ENCODE peak calls at places on chromosome 19, in nine cellular contexts. P is K562, M is WTC11, C is SK-N-SH, J is GM12878, A is A549, U is H1, X is endothelial cell of umbilical vein, I is HCT116. T is an unnamed sample.

GRCh38 chr19:50204811-50205675 is 1.6 kb downstream of the MYH14 start:
- DNase-seq in P (peak; percentile 81), M (peak; percentile 96), C (peak; percentile 33), J (no peak), A (no peak), U (peak; percentile 93), X (no peak), I (peak; percentile 65), T (no peak)

GRCh38 chr19:17213334-17213733 is 1.8 kb upstream of the USE1 start:
- DNase-seq in P (no peak), M (no peak), C (no peak), J (no peak), A (no peak), U (no peak), X (no peak), I (no peak), T (no peak)

GRCh38 chr19:44598880-44599279 is 14.5 kb upstream of the IGSF23 start:
- DNase-seq in P (no peak), M (no peak), C (no peak), J (no peak), A (no peak), U (no peak), X (no peak), I (no peak), T (no peak)

GRCh38 chr19:2623743-2624142 is 78.8 kb downstream of the GNG7 start:
- DNase-seq in P (no peak), M (no peak), C (no peak), J (no peak), A (no peak), U (no peak), X (no peak), I (no peak), T (no peak)

GRCh38 chr19:10551698-10552301 is 8.1 kb downstream of the ATG4D start:
- DNase-seq in P (no peak), M (peak; percentile 41), C (no peak), J (no peak), A (peak; percentile 72), U (no peak), X (no peak), I (peak; percentile 33), T (peak; percentile 92)

GRCh38 chr19:5953034-5953589 is 24.8 kb downstream of the RANBP3 start:
- DNase-seq in P (no peak), M (no peak), C (no peak), J (no peak), A (no peak), U (no peak), X (peak; percentile 31), I (no peak), T (no peak)

GRCh38 chr19:2618611-2619010 is 83.9 kb downstream of the GNG7 start:
- DNase-seq in P (no peak), M (no peak), C (no peak), J (no peak), A (no peak), U (no peak), X (peak; percentile 29), I (peak; percentile 62), T (peak; percentile 86)

GRCh38 chr19:48145596-48146254 is 24.4 kb downstream of the LIG1 start:
- DNase-seq in P (no peak), M (no peak), C (no peak), J (no peak), A (no peak), U (no peak), X (peak; percentile 65), I (no peak), T (no peak)

GRCh38 chr19:19745496-19746285 is 12.8 kb upstream of the ZNF14 start:
- DNase-seq in P (no peak), M (no peak), C (peak; percentile 19), J (no peak), A (no peak), U (no peak), X (no peak), I (no peak), T (no peak)

GRCh38 chr19:1516395-1516753 is 3.6 kb upstream of the ADAMTSL5 start:
- DNase-seq in P (peak; percentile 47), M (no peak), C (no peak), J (no peak), A (peak; percentile 38), U (no peak), X (no peak), I (no peak), T (no peak)

GRCh38 chr19:50264483-50265186 is 61.2 kb downstream of the MYH14 start:
- DNase-seq in P (peak; percentile 72), M (no peak), C (no peak), J (no peak), A (peak; percentile 58), U (no peak), X (peak; percentile 5), I (no peak), T (no peak)

GRCh38 chr19:9865732-9866627 is 30.9 kb downstream of the PIN1 start:
- DNase-seq in P (no peak), M (no peak), C (no peak), J (no peak), A (no peak), U (no peak), X (no peak), I (no peak), T (no peak)

GRCh38 chr19:1611353-1611752 is 6.1 kb upstream of the UQCR11 start:
- DNase-seq in P (no peak), M (no peak), C (no peak), J (no peak), A (no peak), U (no peak), X (no peak), I (no peak), T (no peak)

GRCh38 chr19:2253106-2254051 is 2.8 kb downstream of the JSRP1 start:
- DNase-seq in P (no peak), M (peak; percentile 72), C (peak; percentile 58), J (no peak), A (no peak), U (peak; percentile 84), X (no peak), I (no peak), T (peak; percentile 76)

GRCh38 chr19:39502640-39503417 is 4.1 kb downstream of the DLL3 start:
- DNase-seq in P (peak; percentile 90), M (peak; percentile 80), C (peak; percentile 91), J (no peak), A (peak; percentile 94), U (peak; percentile 93), X (peak; percentile 67), I (peak; percentile 66), T (peak; percentile 73)

GRCh38 chr19:49858591-49858985 is 7.6 kb downstream of the PTOV1 start:
- DNase-seq in P (no peak), M (no peak), C (no peak), J (no peak), A (no peak), U (no peak), X (no peak), I (no peak), T (no peak)

GRCh38 chr19:41882568-41883462 is at the start of gene ARHGEF1:
- DNase-seq in P (peak; percentile 93), M (peak; percentile 56), C (peak; percentile 89), J (no peak), A (no peak), U (peak; percentile 66), X (peak; percentile 6), I (no peak), T (peak; percentile 69)
- TF ChIP-seq MAX in P (no peak), M (no peak), C (no peak), J (no peak), A (no peak), U (no peak), X (no peak), I (no peak), T (no peak)

GRCh38 chr19:38395381-38396127 is 7.1 kb downstream of the SPRED3 start:
- DNase-seq in P (no peak), M (no peak), C (no peak), J (no peak), A (no peak), U (no peak), X (no peak), I (no peak), T (no peak)
- TF ChIP-seq MAX in P (no peak), M (no peak), C (no peak), J (no peak), A (no peak), U (no peak), X (no peak), I (no peak), T (no peak)

DNA sequence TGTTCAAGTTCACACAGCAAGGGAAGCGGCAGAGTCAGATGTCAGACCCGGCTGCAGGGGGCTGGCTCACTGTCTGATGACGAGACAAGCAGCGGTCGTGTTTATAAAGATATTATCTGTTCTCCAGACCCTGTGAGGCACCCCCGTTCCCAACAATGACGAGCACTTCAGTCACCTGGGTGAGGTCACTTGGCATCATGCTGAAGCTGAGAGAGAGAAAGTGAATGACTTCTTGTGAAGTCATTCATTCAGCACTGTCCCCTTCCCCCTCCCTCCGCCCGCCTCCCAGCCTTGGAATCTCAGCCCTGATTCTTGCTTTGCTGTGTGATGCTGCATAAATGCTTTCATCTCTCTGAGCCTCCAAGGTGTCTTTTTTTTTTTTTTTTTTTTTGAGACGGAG is 4.9 kb upstream of the LYPD3 start:
- DNase-seq in P (no peak), M (no peak), C (peak; percentile 42), J (no peak), A (no peak), U (no peak), X (no peak), I (no peak), T (no peak)
- TF ChIP-seq MAX in P (no peak), M (no peak), C (no peak), J (no peak), A (no peak), U (no peak), X (no peak), I (no peak), T (no peak)

GRCh38 chr19:33501957-33502356 is 19.6 kb downstream of the PEPD start:
- DNase-seq in P (no peak), M (no peak), C (no peak), J (no peak), A (no peak), U (no peak), X (no peak), I (no peak), T (no peak)

GRCh38 chr19:33499671-33500506 is 21.7 kb downstream of the PEPD start:
- DNase-seq in P (no peak), M (no peak), C (peak; percentile 15), J (no peak), A (no peak), U (no peak), X (no peak), I (no peak), T (no peak)

GRCh38 chr19:33499248-33499647 is 22.3 kb downstream of the PEPD start:
- DNase-seq in P (no peak), M (no peak), C (no peak), J (no peak), A (no peak), U (no peak), X (no peak), I (no peak), T (no peak)

GRCh38 chr19:33500991-33501390 is 20.6 kb downstream of the PEPD start:
- DNase-seq in P (no peak), M (no peak), C (no peak), J (no peak), A (no peak), U (no peak), X (no peak), I (no peak), T (no peak)

DNA sequence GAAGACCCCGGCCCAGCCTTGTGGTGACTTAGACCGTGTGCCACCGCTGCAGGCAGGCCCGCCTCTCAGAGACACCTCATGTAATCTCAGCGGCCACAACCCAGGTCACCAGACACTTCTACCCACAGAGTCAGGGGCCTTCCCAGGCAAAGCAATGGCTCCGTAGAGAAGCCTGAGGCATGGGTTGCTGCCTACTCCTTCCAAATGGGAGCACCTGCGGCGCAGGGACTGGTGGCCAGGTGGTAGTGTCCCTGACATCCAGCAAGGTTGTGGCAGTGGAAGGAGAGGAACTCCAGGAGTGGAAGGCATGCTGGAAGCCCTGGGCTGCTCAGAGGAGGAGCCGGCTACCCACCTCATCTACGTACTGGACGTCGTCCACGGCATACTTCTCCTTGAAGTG is 21.0 kb downstream of the PEPD start:
- DNase-seq in P (no peak), M (no peak), C (no peak), J (no peak), A (no peak), U (no peak), X (no peak), I (no peak), T (no peak)
- TF ChIP-seq MAX in P (no peak), M (no peak), C (no peak), J (no peak), A (no peak), U (no peak), X (no peak), I (no peak), T (no peak)